ENCODE peak calls at places on chromosomes 2 and 18, in six cellular contexts. O is GM20000, B is AG04449, J is left lung, M is H9, L is fibroblast of mammary gland. X is an unnamed sample.

GRCh38 chr2:23617167-23617787 is 232.3 kb downstream of the KLHL29 start:
- DNase-seq in O (no peak), B (peak; percentile 45), J (no peak), M (no peak), L (peak; percentile 74), X (no peak)

GRCh38 chr2:231617059-231617926 is 24.6 kb downstream of the TEX44 start:
- DNase-seq in O (no peak), B (no peak), J (peak; percentile 36), M (no peak), L (no peak), X (no peak)

GRCh38 chr2:71235930-71236587 is 9.2 kb upstream of the PAIP2B start:
- DNase-seq in O (no peak), B (no peak), J (no peak), M (no peak), L (no peak), X (no peak)

GRCh38 chr2:50344509-50345106 is 687.3 kb downstream of the NRXN1 start:
- DNase-seq in O (no peak), B (no peak), J (peak; percentile 28), M (peak; percentile 55), L (no peak), X (no peak)

GRCh38 chr2:37916512-37917082 is 8.5 kb upstream of the RMDN2 start:
- DNase-seq in O (no peak), B (peak; percentile 78), J (no peak), M (no peak), L (peak; percentile 99), X (no peak)

GRCh38 chr2:1360132-1360531 is 53.1 kb upstream of the TPO start:
- DNase-seq in O (no peak), B (no peak), J (no peak), M (no peak), L (no peak), X (no peak)

GRCh38 chr18:11387880-11388279 is 221.5 kb upstream of the SLC35G4 start:
- DNase-seq in O (peak; percentile 20), B (no peak), J (no peak), M (peak; percentile 46), L (peak; percentile 51), X (peak; percentile 6)

GRCh38 chr2:16509042-16509441 is 156.6 kb downstream of the CYRIA start:
- DNase-seq in O (no peak), B (no peak), J (no peak), M (no peak), L (no peak), X (no peak)

GRCh38 chr2:185628985-185629384 is 109.6 kb upstream of the FSIP2 start:
- DNase-seq in O (no peak), B (no peak), J (peak; percentile 1), M (peak; percentile 85), L (peak; percentile 1), X (peak; percentile 34)
- TF ChIP-seq CTCF in O (peak; percentile 25), B (no peak), J (no peak), M (peak; percentile 86), L (no peak), X (no peak)

DNA sequence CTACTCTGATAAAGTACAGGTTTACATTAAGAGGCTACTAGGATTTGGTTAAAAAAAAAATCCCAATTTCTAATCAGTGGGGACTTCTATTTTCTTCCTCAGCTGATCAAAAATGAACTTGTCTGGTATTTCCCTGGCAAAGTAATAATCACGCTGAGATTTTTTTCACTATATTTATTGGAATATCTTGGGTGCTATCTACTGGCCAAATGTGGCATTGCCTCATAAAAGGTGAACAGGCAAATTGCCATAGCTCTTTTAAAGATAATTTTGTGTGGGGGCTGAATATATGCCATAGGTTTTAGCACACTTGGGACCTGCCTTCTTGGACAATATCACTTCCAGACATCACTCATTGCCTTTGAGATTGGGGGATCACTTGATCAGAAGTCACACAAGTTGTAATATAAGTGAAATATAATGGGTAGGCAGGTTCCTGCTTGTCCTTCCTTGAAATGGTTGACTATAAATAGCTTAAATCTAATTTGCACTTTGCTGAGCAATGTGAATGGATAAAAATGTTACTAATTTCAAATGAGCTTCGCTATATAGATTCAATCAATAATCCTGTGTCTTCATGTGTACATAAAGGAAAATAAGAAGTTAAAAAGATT is 7.0 kb upstream of the NXPH2 start:
- DNase-seq in O (peak; percentile 37), B (no peak), J (no peak), M (no peak), L (peak; percentile 48), X (peak; percentile 22)
- TF ChIP-seq CTCF in O (peak; percentile 54), B (peak; percentile 43), J (peak; percentile 64), M (peak; percentile 78), L (peak; percentile 77), X (peak; percentile 49)

GRCh38 chr2:173077506-173078177 is 2.0 kb downstream of the MAP3K20 start:
- DNase-seq in O (no peak), B (no peak), J (no peak), M (no peak), L (peak; percentile 79), X (no peak)

GRCh38 chr2:173076557-173077345 is 1.1 kb downstream of the MAP3K20 start:
- DNase-seq in O (peak; percentile 37), B (no peak), J (peak; percentile 87), M (no peak), L (peak; percentile 55), X (peak; percentile 43)

GRCh38 chr2:173075056-173075780 is 428 bp upstream of the MAP3K20 start:
- DNase-seq in O (no peak), B (no peak), J (no peak), M (peak; percentile 35), L (no peak), X (no peak)

GRCh38 chr2:173079141-173079540 is 3.5 kb downstream of the MAP3K20 start:
- DNase-seq in O (no peak), B (no peak), J (no peak), M (no peak), L (no peak), X (no peak)

GRCh38 chr2:173075781-173076556 is at the start of gene MAP3K20:
- DNase-seq in O (peak; percentile 83), B (no peak), J (peak; percentile 94), M (peak; percentile 48), L (peak; percentile 67), X (peak; percentile 65)
- TF ChIP-seq CTCF in O (peak; percentile 25), B (peak; percentile 80), J (peak; percentile 28), M (peak; percentile 47), L (peak; percentile 22), X (no peak)

GRCh38 chr18:36736094-36736493 is 92.7 kb downstream of the TPGS2 start:
- DNase-seq in O (no peak), B (no peak), J (no peak), M (no peak), L (no peak), X (no peak)

GRCh38 chr18:36732264-36732663 is 96.5 kb downstream of the TPGS2 start:
- DNase-seq in O (no peak), B (no peak), J (no peak), M (no peak), L (no peak), X (no peak)

GRCh38 chr18:36734589-36734988 is 94.2 kb downstream of the TPGS2 start:
- DNase-seq in O (no peak), B (no peak), J (no peak), M (no peak), L (no peak), X (no peak)

GRCh38 chr18:36735130-36735529 is 93.7 kb downstream of the TPGS2 start:
- DNase-seq in O (no peak), B (no peak), J (no peak), M (no peak), L (no peak), X (no peak)

GRCh38 chr18:36733150-36733549 is 95.7 kb downstream of the TPGS2 start:
- DNase-seq in O (no peak), B (no peak), J (no peak), M (no peak), L (no peak), X (no peak)
- TF ChIP-seq CTCF in O (no peak), B (no peak), J (no peak), M (peak; percentile 39), L (no peak), X (no peak)

DNA sequence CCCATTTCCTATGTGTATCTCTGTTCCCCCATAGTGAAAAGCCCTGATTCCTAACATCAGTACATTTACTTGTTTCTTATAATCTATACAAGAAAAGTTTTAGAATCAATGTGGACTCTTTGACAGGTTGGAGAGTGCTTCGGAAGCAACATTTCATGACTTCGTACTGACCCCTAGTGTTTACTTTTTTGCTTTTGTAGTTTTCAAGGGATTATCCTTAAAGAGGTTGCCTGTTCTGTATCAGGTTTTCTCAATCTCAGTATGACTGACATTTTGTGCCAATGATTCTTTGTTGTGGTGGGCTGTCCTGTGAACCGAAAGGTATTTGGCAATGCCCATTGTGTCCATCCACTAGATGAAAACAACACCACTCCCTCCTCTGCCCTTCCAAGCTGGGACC is 43.3 kb upstream of the SERPINB2 start:
- DNase-seq in O (peak; percentile 15), B (no peak), J (no peak), M (no peak), L (peak; percentile 68), X (no peak)
- TF ChIP-seq CTCF in O (no peak), B (peak; percentile 43), J (peak; percentile 18), M (peak; percentile 69), L (peak; percentile 62), X (no peak)

DNA sequence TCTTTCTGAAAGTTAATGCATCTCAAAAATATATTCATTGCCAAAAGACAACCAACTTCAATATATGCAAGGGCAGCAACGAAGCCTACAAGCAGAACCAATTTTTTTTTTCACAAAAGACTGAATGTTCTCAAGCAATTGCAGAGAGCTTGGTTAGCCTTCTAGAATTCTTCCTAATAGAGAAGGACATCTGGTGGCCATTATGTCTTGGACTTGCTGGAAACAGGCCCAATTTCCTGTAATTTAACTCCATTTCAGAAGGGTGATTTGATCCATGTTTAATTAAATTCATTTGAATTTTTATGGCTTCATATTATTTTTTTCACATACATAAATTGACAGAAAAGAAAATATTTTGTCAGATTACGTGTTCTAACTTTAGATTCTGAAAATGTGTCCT is 208.0 kb downstream of the TPGS2 start:
- DNase-seq in O (no peak), B (no peak), J (no peak), M (no peak), L (peak; percentile 45), X (no peak)
- TF ChIP-seq CTCF in O (no peak), B (no peak), J (no peak), M (peak; percentile 39), L (peak; percentile 27), X (no peak)

DNA sequence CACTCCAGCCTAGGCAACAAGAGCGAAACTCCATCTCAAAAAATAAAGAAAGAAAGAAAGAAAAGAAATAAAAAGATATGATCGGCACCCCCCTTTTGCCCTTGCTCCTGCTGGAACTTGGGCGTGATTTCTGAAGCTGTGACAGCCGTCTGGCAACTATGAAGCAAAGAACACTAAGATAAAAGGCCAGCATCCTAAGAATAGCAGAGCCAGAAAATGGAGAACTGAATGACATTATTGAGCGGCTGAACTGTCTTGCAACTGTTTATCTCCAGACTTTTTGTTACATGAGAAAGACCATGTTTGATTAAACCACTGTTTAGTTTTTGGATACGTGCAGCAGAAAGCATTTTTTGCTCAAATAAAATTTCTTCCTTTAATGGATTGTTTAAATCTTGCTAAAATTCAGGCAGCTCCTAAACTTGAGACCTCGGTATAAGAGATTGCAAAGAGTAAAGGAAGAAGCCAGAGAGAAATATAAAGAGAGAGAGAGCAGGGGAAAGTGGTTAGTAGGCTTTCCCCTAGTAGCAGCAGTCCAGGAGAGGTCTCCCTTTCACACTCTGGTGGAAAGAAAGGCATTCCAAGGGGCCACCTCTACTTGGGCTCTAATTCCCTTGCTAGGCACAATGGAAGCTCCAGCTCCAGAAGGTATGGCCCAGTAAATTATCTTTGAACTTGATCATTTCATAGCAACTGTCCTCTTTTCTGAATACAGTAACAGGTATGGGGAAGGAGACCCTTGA is 8.2 kb upstream of the MBD2 start:
- DNase-seq in O (no peak), B (no peak), J (no peak), M (peak; percentile 39), L (no peak), X (no peak)
- TF ChIP-seq CTCF in O (no peak), B (no peak), J (no peak), M (peak; percentile 49), L (no peak), X (no peak)

X was measured in activated CD8-positive, alpha-beta T cell treated with anti-CD3 and anti-CD28 coated beads for 36 hours.